ENCODE peak calls at places on chromosomes 4 and X, in five cellular contexts. O is AG10803, D is HCT116, T is lower leg skin, K is cardiac fibroblast. X is an unnamed sample.
A peak's percentile ranks its signal among the peaks of the same experiment; 100 is the strongest.

GRCh38 chr4:173526724-173527102 is 3.3 kb downstream of the HAND2 start:
- DNase-seq in D (no peak), T (no peak), K (no peak), O (no peak), X (no peak)

GRCh38 chrX:119398974-119399771 is at the start of gene SLC25A43:
- DNase-seq in D (no peak), K (peak; percentile 20), T (peak; percentile 15), O (peak; percentile 26), X (no peak)

GRCh38 chr4:76950052-76950845 is 697 bp downstream of the SEPTIN11 start:
- DNase-seq in K (peak; percentile 48), O (peak; percentile 63), T (peak; percentile 36), D (no peak), X (no peak)

GRCh38 chr4:165398570-165398969 is 19.8 kb downstream of the CPE start:
- DNase-seq in D (peak; percentile 50), T (no peak), O (peak; percentile 5), K (peak; percentile 46), X (peak; percentile 56)

GRCh38 chrX:13607356-13607995 is 38.1 kb downstream of the EGFL6 start:
- DNase-seq in T (no peak), K (no peak), D (no peak), O (no peak), X (no peak)

GRCh38 chr4:42719257-42719656 is 62.4 kb upstream of the ATP8A1 start:
- DNase-seq in O (no peak), D (no peak), T (no peak), K (no peak), X (no peak)

GRCh38 chr4:10529891-10530786 is 72.9 kb upstream of the ZNF518B start:
- DNase-seq in T (peak; percentile 19), O (no peak), D (no peak), K (peak; percentile 38), X (no peak)

GRCh38 chrX:44731160-44731559 is 112.7 kb upstream of the DUSP21 start:
- DNase-seq in K (peak; percentile 3), O (no peak), D (no peak), T (no peak), X (no peak)

GRCh38 chrX:23896983-23897382 is 10.8 kb downstream of the APOO start:
- DNase-seq in K (peak; percentile 24), D (no peak), O (no peak), T (no peak), X (no peak)

GRCh38 chr4:1208970-1209704 is 36.8 kb upstream of the SPON2 start:
- DNase-seq in K (peak; percentile 40), T (no peak), O (no peak), D (no peak), X (no peak)

GRCh38 chr4:15482842-15483241 is 13.2 kb downstream of the CC2D2A start:
- DNase-seq in D (no peak), T (no peak), O (no peak), K (no peak), X (no peak)

GRCh38 chr4:112063260-112063659 is 82.0 kb upstream of the FAM241A start:
- DNase-seq in O (no peak), K (peak; percentile 17), T (no peak), D (no peak), X (no peak)

GRCh38 chrX:47644557-47645091 is 5.7 kb downstream of the ELK1 start:
- DNase-seq in O (peak; percentile 31), D (no peak), T (no peak), K (peak; percentile 63), X (no peak)

GRCh38 chr4:4677825-4678522 is 136.1 kb upstream of the STX18 start:
- DNase-seq in K (peak; percentile 42), O (peak; percentile 95), D (peak; percentile 36), T (peak; percentile 26), X (peak; percentile 70)

GRCh38 chr4:138259801-138260200 is 17.7 kb upstream of the SLC7A11 start:
- DNase-seq in D (peak; percentile 21), O (peak; percentile 64), K (peak; percentile 70), T (no peak), X (no peak)

GRCh38 chr4:118727360-118727759 is 42.2 kb downstream of the METTL14 start:
- DNase-seq in O (no peak), T (no peak), D (no peak), K (no peak), X (no peak)

GRCh38 chr4:118351851-118352827 is 664 bp downstream of the PRSS12 start:
- DNase-seq in D (peak; percentile 48), T (no peak), K (peak; percentile 36), O (no peak), X (no peak)

GRCh38 chrX:1493877-1494510 is 41.3 kb upstream of the ASMTL start:
- DNase-seq in D (no peak), T (no peak), K (no peak), O (no peak), X (no peak)

DNA sequence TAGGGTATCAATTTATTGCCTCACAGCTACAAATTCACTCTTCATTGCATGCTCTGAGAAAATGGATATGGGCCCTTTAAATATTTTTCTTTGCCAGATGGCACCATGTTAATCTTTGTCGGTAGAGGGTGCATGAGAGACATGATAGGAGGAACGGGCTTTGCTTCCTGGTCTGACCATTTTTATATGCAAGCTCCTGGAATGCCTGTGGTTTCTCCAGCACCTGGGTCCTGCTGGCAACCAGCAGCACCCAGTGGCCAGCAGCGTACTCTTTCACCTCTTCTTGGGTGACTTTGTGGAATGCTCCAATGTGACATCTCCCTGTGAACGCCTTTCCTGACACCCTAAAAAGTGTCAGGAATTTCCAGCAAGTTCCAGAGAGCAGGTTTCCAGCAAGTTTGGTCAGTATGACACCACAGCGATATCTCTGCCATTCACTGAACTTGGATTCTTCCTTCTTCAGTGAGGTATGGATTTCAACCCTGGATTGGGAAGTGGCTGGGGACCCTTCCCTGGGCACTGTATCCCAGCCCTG is 140.3 kb upstream of the PGRMC2 start:
- DNase-seq in T (no peak), D (peak; percentile 86), K (peak; percentile 91), O (peak; percentile 78), X (peak; percentile 47)
- TF ChIP-seq CTCF in T (no peak), D (peak; percentile 71), K (peak; percentile 56), O (peak; percentile 62), X (peak; percentile 36)

DNA sequence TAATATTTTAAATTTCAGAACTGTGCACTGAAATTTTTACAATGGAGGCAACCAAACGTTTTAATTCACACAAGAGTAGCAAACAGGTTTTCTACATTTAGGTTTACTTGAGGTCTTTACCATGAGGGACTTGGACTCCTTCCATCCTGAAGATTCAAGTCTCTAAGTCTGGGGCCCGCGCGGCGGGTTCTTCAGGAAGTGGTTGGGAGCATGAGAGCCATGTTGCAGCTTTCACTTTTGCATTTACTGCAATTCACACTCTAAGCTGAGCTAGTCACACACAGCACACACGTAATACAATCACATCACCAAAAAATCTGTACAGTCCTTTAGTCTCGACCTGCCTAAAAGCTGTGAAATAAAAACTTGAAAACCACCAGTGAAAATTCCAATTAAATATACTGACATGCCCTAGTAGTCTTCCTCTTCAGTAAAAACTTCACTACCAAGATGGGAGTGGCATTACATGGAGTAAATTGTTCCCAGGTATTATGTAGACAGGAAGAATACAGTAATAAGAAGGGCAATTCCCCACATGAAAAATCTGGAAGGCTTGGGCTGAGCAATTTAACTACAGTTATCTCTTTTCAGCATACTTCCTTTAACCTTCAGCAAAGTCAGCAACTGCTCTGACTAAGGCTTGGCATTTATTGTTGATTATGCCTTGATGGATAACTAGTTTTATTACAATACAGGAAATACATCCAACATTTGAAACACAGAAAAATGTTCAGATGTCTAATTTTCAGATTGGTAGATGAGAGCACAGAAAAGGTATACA is 571.1 kb upstream of the DIPK2B start:
- DNase-seq in O (peak; percentile 68), T (no peak), K (peak; percentile 74), D (no peak), X (no peak)
- H3K4me3 ChIP-seq in O (peak overlapping the region; percentile 72), T (no peak overlapping the region), K (peak overlapping the region; percentile 58), D (peak overlapping the region; percentile 53), X (peak overlapping the region; percentile 49)

DNA sequence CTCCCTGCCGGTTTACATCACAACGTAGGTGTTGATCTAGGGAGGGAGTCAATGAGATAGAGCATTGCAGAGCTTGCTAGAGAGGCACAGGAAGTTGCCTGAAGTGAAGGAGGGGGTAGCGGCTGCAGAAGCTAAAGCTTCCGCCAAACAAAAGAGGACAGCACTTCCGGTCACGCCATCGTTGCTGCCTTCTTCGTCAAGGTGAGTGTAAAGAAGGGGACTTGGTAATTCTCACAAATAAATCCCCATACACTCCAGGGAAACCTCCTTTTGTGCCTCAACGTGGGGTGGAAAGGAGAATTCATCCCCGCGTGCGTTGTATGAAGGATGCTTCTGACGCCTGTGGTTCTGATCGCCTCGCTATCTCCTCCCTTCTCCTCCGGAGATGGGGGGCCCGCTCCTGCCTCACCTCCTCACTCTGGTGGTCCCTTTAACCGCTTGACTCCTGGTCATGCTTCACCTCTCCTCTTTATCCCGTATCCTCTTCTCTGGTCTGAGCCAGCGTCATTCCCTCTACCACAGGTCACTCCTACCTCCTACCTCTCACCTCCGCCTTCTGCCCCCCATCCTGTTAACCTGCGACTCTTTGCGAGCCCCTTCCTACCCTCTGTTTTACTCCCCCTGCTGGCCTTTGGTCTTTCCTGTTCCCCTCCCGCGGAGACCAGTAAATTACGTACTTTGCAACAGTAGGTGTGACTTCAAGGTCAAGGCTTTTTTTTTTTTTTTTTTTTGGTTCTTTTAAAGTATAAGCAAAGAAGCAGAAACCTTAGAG is 59.9 kb downstream of the GSPT2 start:
- DNase-seq in O (peak; percentile 61), T (peak; percentile 14), K (peak; percentile 69), D (peak; percentile 60), X (peak; percentile 26)
- TF ChIP-seq CTCF in O (peak; percentile 29), T (no peak), K (peak; percentile 13), D (peak; percentile 15), X (no peak)

GRCh38 chr4:160326110-160326509 is 1223.2 kb downstream of the RAPGEF2 start:
- DNase-seq in T (no peak), D (no peak), O (no peak), K (no peak), X (no peak)
- H3K4me3 ChIP-seq in T (no peak overlapping the region), D (no peak overlapping the region), O (no peak overlapping the region), K (no peak overlapping the region), X (no peak overlapping the region)

GRCh38 chrX:123732679-123733363 is at the start of gene THOC2:
- DNase-seq in O (peak; percentile 78), K (peak; percentile 86), T (peak; percentile 83), D (peak; percentile 62), X (peak; percentile 63)
- TF ChIP-seq CTCF in O (peak; percentile 46), K (peak; percentile 38), T (no peak), D (no peak), X (no peak)

GRCh38 chr4:140568507-140569306 is at the start of gene UCP1:
- DNase-seq in T (no peak), O (no peak), D (no peak), K (no peak), X (no peak)
- H3K4me3 ChIP-seq in T (peak within 1 kb of the TSS; percentile 19), O (peak within 1 kb of the TSS; percentile 33), D (no peak within 1 kb of the TSS), K (peak within 1 kb of the TSS; percentile 41), X (peak within 1 kb of the TSS; percentile 31)

GRCh38 chr4:155408796-155409195 is 32.0 kb upstream of the MAP9 start:
- DNase-seq in T (no peak), K (no peak), O (no peak), D (no peak), X (no peak)

GRCh38 chr4:155403886-155404285 is 27.1 kb upstream of the MAP9 start:
- DNase-seq in O (peak; percentile 42), T (no peak), K (peak; percentile 70), D (peak; percentile 36), X (peak; percentile 12)

GRCh38 chr4:155405059-155405458 is 28.3 kb upstream of the MAP9 start:
- DNase-seq in O (no peak), T (no peak), K (peak; percentile 64), D (no peak), X (no peak)

GRCh38 chr4:155411546-155411945 is 34.8 kb upstream of the MAP9 start:
- DNase-seq in O (no peak), T (no peak), D (no peak), K (no peak), X (no peak)

GRCh38 chr4:155407480-155407879 is 30.7 kb upstream of the MAP9 start:
- DNase-seq in D (no peak), T (no peak), K (no peak), O (no peak), X (no peak)
- TF ChIP-seq CTCF in D (no peak), T (no peak), K (no peak), O (no peak), X (no peak)

X was measured in HFF-Myc.